ENCODE peak calls at places on chromosomes 7 and 10, in nine cellular contexts. W, C, D, Z, Y, J, P, O and T are unnamed samples.
A peak's percentile ranks its signal among the peaks of the same experiment; 100 is the strongest.

GRCh38 chr10:104521901-104522827 is 118.9 kb upstream of the SORCS3 start:
- DNase-seq in W (no peak), C (no peak), D (no peak), Z (no peak), Y (no peak), J (no peak), P (no peak), O (no peak), T (no peak)

GRCh38 chr7:96075510-96076349 is 246.2 kb downstream of the SLC25A13 start:
- DNase-seq in W (peak; percentile 76), C (peak; percentile 71), D (peak; percentile 53), Z (peak; percentile 72), Y (peak; percentile 85), J (peak; percentile 82), P (peak; percentile 86), O (no peak), T (peak; percentile 61)

GRCh38 chr10:115947104-115947503 is 325.9 kb downstream of the GFRA1 start:
- DNase-seq in W (no peak), C (peak; percentile 3), D (no peak), Z (peak; percentile 82), Y (no peak), J (no peak), P (peak; percentile 71), O (no peak), T (no peak)

GRCh38 chr7:116339564-116339963 is 129.2 kb downstream of the TES start:
- DNase-seq in W (no peak), C (peak; percentile 40), D (no peak), Z (no peak), Y (no peak), J (no peak), P (no peak), O (no peak), T (no peak)

GRCh38 chr7:28348631-28349030 is 63.7 kb upstream of the CREB5 start:
- DNase-seq in W (no peak), C (peak; percentile 48), D (no peak), Z (no peak), Y (no peak), J (no peak), P (no peak), O (no peak), T (no peak)

GRCh38 chr10:97025613-97026242 is 160.0 kb downstream of the SLIT1 start:
- DNase-seq in W (peak; percentile 62), C (peak; percentile 25), D (no peak), Z (peak; percentile 74), Y (peak; percentile 83), J (peak; percentile 35), P (peak; percentile 89), O (no peak), T (no peak)

GRCh38 chr10:30816144-30816811 is 186.7 kb upstream of the LYZL2 start:
- DNase-seq in W (no peak), C (no peak), D (no peak), Z (no peak), Y (no peak), J (no peak), P (no peak), O (no peak), T (no peak)

GRCh38 chr10:102451105-102451969 is at the start of gene C10orf95:
- DNase-seq in W (no peak), C (peak; percentile 41), D (no peak), Z (peak; percentile 41), Y (no peak), J (no peak), P (peak; percentile 52), O (no peak), T (no peak)

GRCh38 chr7:144834516-144835165 is 1.2 kb downstream of the TPK1 start:
- DNase-seq in W (no peak), C (no peak), D (no peak), Z (no peak), Y (peak; percentile 7), J (no peak), P (peak; percentile 21), O (no peak), T (no peak)

GRCh38 chr10:95133016-95133752 is 60.9 kb upstream of the ACSM6 start:
- DNase-seq in W (peak; percentile 81), C (peak; percentile 82), D (peak; percentile 80), Z (peak; percentile 95), Y (peak; percentile 42), J (no peak), P (peak; percentile 96), O (peak; percentile 9), T (peak; percentile 87)

GRCh38 chr10:35003906-35004305 is 86.2 kb downstream of the CUL2 start:
- DNase-seq in W (no peak), C (no peak), D (no peak), Z (no peak), Y (no peak), J (no peak), P (peak; percentile 64), O (no peak), T (no peak)

GRCh38 chr7:54179321-54180029 is 362.7 kb upstream of the VSTM2A start:
- DNase-seq in W (no peak), C (peak; percentile 40), D (no peak), Z (no peak), Y (no peak), J (no peak), P (no peak), O (peak; percentile 90), T (no peak)

GRCh38 chr10:70319183-70319582 is 35.4 kb upstream of the NPFFR1 start:
- DNase-seq in W (no peak), C (no peak), D (no peak), Z (no peak), Y (no peak), J (no peak), P (no peak), O (no peak), T (no peak)

GRCh38 chr7:115009736-115010435 is 88.0 kb downstream of the MDFIC start:
- DNase-seq in W (no peak), C (no peak), D (no peak), Z (no peak), Y (no peak), J (no peak), P (no peak), O (peak; percentile 56), T (no peak)

GRCh38 chr7:6106140-6106904 is 75.1 kb downstream of the ANKRD61 start:
- DNase-seq in W (no peak), C (peak; percentile 33), D (no peak), Z (peak; percentile 52), Y (no peak), J (peak; percentile 31), P (peak; percentile 6), O (no peak), T (no peak)

GRCh38 chr7:103446046-103446520 is at the start of gene SLC26A5:
- DNase-seq in W (peak; percentile 56), C (peak; percentile 75), D (no peak), Z (peak; percentile 80), Y (peak; percentile 90), J (no peak), P (peak; percentile 81), O (no peak), T (no peak)

GRCh38 chr7:27917119-27917518 is 177.2 kb downstream of the TAX1BP1 start:
- DNase-seq in W (no peak), C (no peak), D (no peak), Z (no peak), Y (no peak), J (no peak), P (no peak), O (no peak), T (no peak)

GRCh38 chr10:22338260-22338894 is 6.9 kb upstream of the SPAG6 start:
- DNase-seq in W (no peak), C (peak; percentile 39), D (no peak), Z (no peak), Y (no peak), J (no peak), P (peak; percentile 34), O (no peak), T (no peak)

GRCh38 chr7:107332488-107333269 is 137.2 kb upstream of the GPR22 start:
- DNase-seq in W (no peak), C (no peak), D (no peak), Z (no peak), Y (no peak), J (no peak), P (no peak), O (no peak), T (no peak)

GRCh38 chr10:71564221-71564820 is 155.3 kb downstream of the C10orf105 start:
- DNase-seq in W (no peak), C (no peak), D (no peak), Z (no peak), Y (no peak), J (no peak), P (no peak), O (no peak), T (no peak)

DNA sequence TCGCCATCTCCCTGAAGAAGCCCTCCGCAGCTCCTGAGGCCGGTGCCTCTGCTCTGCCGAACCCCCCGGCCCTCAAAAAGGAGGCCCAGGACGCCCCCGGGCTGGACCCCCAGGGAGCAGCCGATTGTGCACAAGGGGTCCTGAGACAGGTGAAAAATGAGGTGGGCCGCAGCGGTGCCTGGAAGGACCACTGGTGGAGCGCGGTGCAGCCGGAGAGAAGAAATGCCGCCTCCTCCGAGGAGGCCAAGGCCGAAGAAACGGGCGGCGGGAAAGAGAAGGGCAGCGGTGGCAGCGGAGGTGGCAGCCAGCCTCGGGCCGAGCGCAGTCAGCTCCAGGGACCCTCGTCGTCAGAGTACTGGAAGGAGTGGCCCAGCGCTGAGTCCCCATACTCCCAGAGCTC is 85.1 kb upstream of the SH2B2 start:
- DNase-seq in W (no peak), C (no peak), D (no peak), Z (no peak), Y (no peak), J (no peak), P (no peak), O (no peak), T (no peak)
- H3K36me3 ChIP-seq in W (peaks cover 40% of the 10 kb centered on the region), C (peaks cover 9% of the 10 kb centered on the region), D (no peaks in the 10 kb centered on the region), Z (peaks cover 24% of the 10 kb centered on the region), Y (peaks cover 24% of the 10 kb centered on the region), J (no peaks in the 10 kb centered on the region), P (peaks cover 14% of the 10 kb centered on the region), O (peaks cover 14% of the 10 kb centered on the region), T (peaks cover 82% of the 10 kb centered on the region)

GRCh38 chr7:76049295-76049694 is 1.4 kb downstream of the MDH2 start:
- DNase-seq in W (no peak), C (peak; percentile 9), D (no peak), Z (peak; percentile 22), Y (no peak), J (no peak), P (peak; percentile 21), O (no peak), T (no peak)
- H3K36me3 ChIP-seq in W (peaks cover 24% of the 10 kb centered on the region), C (no peaks in the 10 kb centered on the region), D (no peaks in the 10 kb centered on the region), Z (no peaks in the 10 kb centered on the region), Y (peaks cover 5% of the 10 kb centered on the region), J (no peaks in the 10 kb centered on the region), P (peaks cover 6% of the 10 kb centered on the region), O (peaks cover 2% of the 10 kb centered on the region), T (peaks cover 63% of the 10 kb centered on the region)

GRCh38 chr7:158933468-158934139 is 77.2 kb downstream of the DYNC2I1 start:
- DNase-seq in W (no peak), C (peak; percentile 37), D (no peak), Z (peak; percentile 4), Y (peak; percentile 25), J (no peak), P (no peak), O (no peak), T (no peak)
- H3K36me3 ChIP-seq in W (peaks cover 2% of the 10 kb centered on the region), C (peaks cover 18% of the 10 kb centered on the region), D (no peaks in the 10 kb centered on the region), Z (no peaks in the 10 kb centered on the region), Y (no peaks in the 10 kb centered on the region), J (no peaks in the 10 kb centered on the region), P (peaks cover 4% of the 10 kb centered on the region), O (peaks cover 7% of the 10 kb centered on the region), T (peaks cover 5% of the 10 kb centered on the region)

DNA sequence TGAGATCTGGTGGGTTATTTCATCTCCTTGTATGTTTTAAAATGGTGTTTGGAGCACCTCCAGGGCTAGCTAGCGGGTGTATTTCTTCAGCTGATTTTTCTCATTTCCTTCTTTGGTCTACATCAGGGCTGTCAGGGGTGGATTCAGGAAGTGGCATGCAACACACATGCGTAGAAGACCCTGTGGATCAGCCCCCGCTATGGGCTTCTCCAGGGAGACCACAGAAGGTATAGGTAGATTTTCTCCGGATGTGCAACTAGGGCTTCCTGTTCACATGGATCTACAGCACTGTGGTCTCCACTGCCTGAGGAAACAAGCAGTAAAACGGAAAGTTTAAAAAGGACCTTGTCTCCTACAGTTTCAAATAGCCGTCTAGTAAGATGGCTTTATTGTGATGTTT is 10.4 kb downstream of the NUB1 start:
- DNase-seq in W (no peak), C (no peak), D (no peak), Z (no peak), Y (no peak), J (no peak), P (no peak), O (no peak), T (no peak)
- H3K36me3 ChIP-seq in W (peaks cover 39% of the 10 kb centered on the region), C (peaks cover 40% of the 10 kb centered on the region), D (no peaks in the 10 kb centered on the region), Z (peaks cover 3% of the 10 kb centered on the region), Y (peaks cover 21% of the 10 kb centered on the region), J (no peaks in the 10 kb centered on the region), P (peaks cover 8% of the 10 kb centered on the region), O (peaks cover 20% of the 10 kb centered on the region), T (peaks cover 71% of the 10 kb centered on the region)